ENCODE peak calls at places on chromosomes 2 and 18, in four cellular contexts. N is fibroblast of gingiva; R is stimulated activated CD4-positive, alpha-beta T cell treated with anti-CD3 and anti-CD28 coated beads, Interleukin-12 subunit alpha, Interleukin-12 subunit beta, amount 100 ng/mL, for 4 hours; C is psoas muscle. X is an unnamed sample.

GRCh38 chr2:159088906-159089305 is 120.5 kb downstream of the TANC1 start:
- DNase-seq in C (no peak), R (no peak), N (no peak), X (no peak)

GRCh38 chr2:99689135-99689742 is 199.4 kb upstream of the REV1 start:
- DNase-seq in N (no peak), R (no peak), C (no peak), X (no peak)

GRCh38 chr2:170679607-170680079 is 35.5 kb upstream of the SP5 start:
- DNase-seq in C (no peak), R (no peak), N (no peak), X (peak; percentile 21)

GRCh38 chr2:181949047-181949446 is 36.6 kb upstream of the PPP1R1C start:
- DNase-seq in N (peak; percentile 33), C (no peak), R (no peak), X (no peak)

GRCh38 chr2:234032301-234032856 is 18.1 kb upstream of the SPP2 start:
- DNase-seq in R (no peak), C (no peak), N (peak; percentile 93), X (peak; percentile 23)

GRCh38 chr2:147595200-147595599 is 249.6 kb upstream of the ACVR2A start:
- DNase-seq in N (no peak), R (no peak), C (peak; percentile 19), X (peak; percentile 57)

GRCh38 chr2:240791211-240791800 is 28.7 kb downstream of the KIF1A start:
- DNase-seq in N (no peak), C (no peak), R (no peak), X (no peak)

GRCh38 chr2:100606740-100607343 is 44.0 kb downstream of the PDCL3 start:
- DNase-seq in C (no peak), R (peak; percentile 22), N (peak; percentile 37), X (peak; percentile 20)

GRCh38 chr2:105287692-105288091 is 41.8 kb downstream of the TGFBRAP1 start:
- DNase-seq in N (no peak), R (peak; percentile 18), C (peak; percentile 22), X (peak; percentile 25)

GRCh38 chr18:55266981-55267380 is 307.7 kb upstream of the CCDC68 start:
- DNase-seq in C (no peak), R (no peak), N (peak; percentile 91), X (no peak)

GRCh38 chr18:79436556-79437275 is 41.0 kb downstream of the NFATC1 start:
- DNase-seq in N (no peak), C (no peak), R (no peak), X (no peak)

GRCh38 chr2:6967301-6967700 is 50.1 kb downstream of the RNF144A start:
- DNase-seq in C (no peak), R (no peak), N (no peak), X (no peak)

GRCh38 chr2:113202305-113203216 is 28.8 kb downstream of the PSD4 start:
- DNase-seq in R (no peak), C (no peak), N (no peak), X (no peak)

GRCh38 chr2:26330114-26330581 is 15.8 kb upstream of the SELENOI start:
- DNase-seq in R (peak; percentile 79), C (peak; percentile 90), N (peak; percentile 76), X (peak; percentile 92)

GRCh38 chr2:216693414-216694100 is 1.8 kb downstream of the IGFBP5 start:
- DNase-seq in R (no peak), C (no peak), N (no peak), X (no peak)

GRCh38 chr2:177783835-177784448 is 288.6 kb downstream of the PDE11A start:
- DNase-seq in C (no peak), N (peak; percentile 80), R (no peak), X (no peak)

GRCh38 chr2:197130318-197130717 is 180.3 kb downstream of the ANKRD44 start:
- DNase-seq in R (no peak), C (no peak), N (no peak), X (no peak)

GRCh38 chr2:120846406-120847095 is 110.9 kb downstream of the GLI2 start:
- DNase-seq in C (no peak), R (no peak), N (no peak), X (no peak)

GRCh38 chr2:40450066-40450841 is 1.6 kb downstream of the SLC8A1 start:
- DNase-seq in N (peak; percentile 60), R (no peak), C (no peak), X (no peak)

GRCh38 chr2:106120432-106120831 is 73.7 kb downstream of the UXS1 start:
- DNase-seq in C (no peak), R (no peak), N (no peak), X (no peak)

GRCh38 chr18:6355789-6356589 is 58.7 kb downstream of the L3MBTL4 start:
- DNase-seq in R (no peak), C (no peak), N (no peak), X (no peak)

GRCh38 chr2:69946351-69947077 is 14.9 kb downstream of the ASPRV1 start:
- DNase-seq in N (peak; percentile 15), C (no peak), R (no peak), X (no peak)

GRCh38 chr2:102841107-102841840 is 79.4 kb downstream of the TMEM182 start:
- DNase-seq in R (peak; percentile 8), C (peak; percentile 19), N (peak; percentile 31), X (peak; percentile 34)

GRCh38 chr18:33577688-33578370 is at the start of gene ASXL3:
- DNase-seq in R (no peak), N (peak; percentile 1), C (peak; percentile 37), X (peak; percentile 57)

GRCh38 chr18:23107718-23108117 is 27.6 kb upstream of the CABLES1 start:
- DNase-seq in C (no peak), R (no peak), N (no peak), X (no peak)

GRCh38 chr2:219634951-219635751 is 7.7 kb downstream of the SLC4A3 start:
- DNase-seq in R (no peak), N (no peak), C (no peak), X (no peak)

GRCh38 chr2:91975130-91975491 is 2896.1 kb upstream of the TEKT4 start:
- DNase-seq in R (no peak), C (no peak), N (no peak), X (no peak)

GRCh38 chr18:48638451-48638850 is 99.6 kb downstream of the CTIF start:
- DNase-seq in N (no peak), R (no peak), C (no peak), X (no peak)

X was measured in transverse colon.